ENCODE peak calls at places on chromosomes 3 and 15, in four cellular contexts. G, I, E and R are unnamed samples. For H3K4me1, the result is how much of the 10 kb centered on the place peaks cover.

GRCh38 chr3:134427400-134428111 is 53.3 kb upstream of the AMOTL2 start:
- DNase-seq in G (peak), I (peak), E (no peak), R (peak)

GRCh38 chr3:133926736-133927542 is 31.3 kb upstream of the RAB6B start:
- DNase-seq in G (no peak), I (peak), E (no peak), R (no peak)

GRCh38 chr15:50353999-50354837 is 780 bp downstream of the GABPB1 start:
- DNase-seq in G (peak), I (peak), E (peak), R (no peak)

GRCh38 chr3:128317698-128318231 is 148.9 kb downstream of the DNAJB8 start:
- DNase-seq in G (no peak), I (peak), E (no peak), R (no peak)

GRCh38 chr15:60155661-60156060 is 151.6 kb downstream of the FOXB1 start:
- DNase-seq in G (no peak), I (no peak), E (no peak), R (no peak)

GRCh38 chr3:112002458-112002971 is 3.8 kb downstream of the TAGLN3 start:
- DNase-seq in G (no peak), I (no peak), E (no peak), R (no peak)

GRCh38 chr15:71191296-71191695 is 76.0 kb downstream of the THSD4 start:
- DNase-seq in G (no peak), I (no peak), E (no peak), R (no peak)

GRCh38 chr15:95812491-95812890 is 518.0 kb upstream of the NR2F2 start:
- DNase-seq in G (no peak), I (no peak), E (no peak), R (no peak)

GRCh38 chr15:67834593-67835348 is 5.1 kb downstream of the RNU6-1 start:
- DNase-seq in G (no peak), I (no peak), E (no peak), R (no peak)

GRCh38 chr3:63968612-63969350 is 54.5 kb downstream of the PSMD6 start:
- DNase-seq in G (no peak), I (no peak), E (no peak), R (no peak)

GRCh38 chr3:18189651-18190050 is 235.5 kb downstream of the SATB1 start:
- DNase-seq in G (no peak), I (peak), E (no peak), R (no peak)

GRCh38 chr3:17195192-17195611 is 310.4 kb downstream of the PLCL2 start:
- DNase-seq in G (no peak), I (no peak), E (peak), R (no peak)

GRCh38 chr3:107356706-107357105 is 20.5 kb upstream of the CCDC54 start:
- DNase-seq in G (no peak), I (no peak), E (no peak), R (no peak)

GRCh38 chr3:21587894-21588293 is 163.1 kb downstream of the ZNF385D start:
- DNase-seq in G (no peak), I (peak), E (no peak), R (no peak)

GRCh38 chr3:21729888-21730459 is 21.0 kb downstream of the ZNF385D start:
- DNase-seq in G (no peak), I (no peak), E (no peak), R (no peak)

GRCh38 chr3:161049683-161050248 is 55.4 kb downstream of the B3GALNT1 start:
- DNase-seq in G (no peak), I (no peak), E (no peak), R (no peak)

GRCh38 chr3:11548721-11549131 is 95.0 kb downstream of the VGLL4 start:
- DNase-seq in G (peak), I (no peak), E (no peak), R (peak)

GRCh38 chr3:35965908-35966307 is 326.6 kb downstream of the ARPP21 start:
- DNase-seq in G (no peak), I (peak), E (no peak), R (no peak)

GRCh38 chr15:43169888-43170287 is 15.3 kb upstream of the CCNDBP1 start:
- DNase-seq in G (no peak), I (no peak), E (no peak), R (no peak)

GRCh38 chr3:23567917-23568316 is 237.8 kb upstream of the UBE2E1 start:
- DNase-seq in G (peak), I (no peak), E (no peak), R (no peak)

GRCh38 chr15:30919877-30920550 is 16.3 kb downstream of the FAN1 start:
- DNase-seq in G (no peak), I (no peak), E (no peak), R (no peak)
- H3K4me3 ChIP-seq in G (no peak), I (no peak), E (no peak), R (no peak)

GRCh38 chr3:190521998-190522397 is 8.1 kb downstream of the IL1RAP start:
- DNase-seq in G (no peak), I (no peak), E (no peak), R (no peak)
- H3K4me1 ChIP-seq in G (under half), I (under half), E (under half), R (under half)

GRCh38 chr15:78768096-78768495 is 43.2 kb downstream of the ADAMTS7 start:
- DNase-seq in G (no peak), I (no peak), E (no peak), R (no peak)
- TF ChIP-seq SIN3A in G (no peak), I (no peak), E (no peak), R (no peak)

GRCh38 chr3:141237701-141238521 is 6.3 kb downstream of the PXYLP1 start:
- DNase-seq in G (no peak), I (no peak), E (no peak), R (no peak)
- H3K4me3 ChIP-seq in G (no peak), I (no peak), E (no peak), R (no peak)

DNA sequence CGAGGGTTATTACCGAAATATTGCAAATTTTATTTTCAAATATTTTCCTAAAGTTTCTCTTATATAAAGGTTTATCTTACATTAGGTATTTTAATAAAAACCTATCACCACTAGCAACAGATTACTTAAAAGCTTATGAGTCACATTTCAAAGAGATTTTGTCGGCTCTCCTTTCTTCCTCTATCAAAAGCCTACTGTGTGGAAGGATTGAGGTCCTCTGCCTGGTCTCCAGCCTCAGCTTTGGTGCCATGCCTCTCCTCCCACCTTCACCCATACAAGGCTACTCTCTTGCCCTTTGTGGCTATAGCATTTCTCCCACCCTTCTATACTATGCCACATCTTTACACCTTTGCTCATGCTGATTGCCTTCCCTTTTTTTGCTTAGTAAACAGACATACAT is 199.3 kb downstream of the TNIK start:
- DNase-seq in G (peak), I (no peak), E (no peak), R (no peak)
- H3K4me1 ChIP-seq in G (half or more), I (under half), E (half or more), R (under half)

GRCh38 chr3:194386610-194387009 is 12.5 kb downstream of the GP5 start:
- DNase-seq in G (no peak), I (no peak), E (no peak), R (no peak)
- TF ChIP-seq SIN3A in G (no peak), I (no peak), E (no peak), R (no peak)

GRCh38 chr15:31177936-31178335 is 76.4 kb upstream of the TRPM1 start:
- DNase-seq in G (no peak), I (no peak), E (no peak), R (no peak)
- H3K4me3 ChIP-seq in G (no peak), I (no peak), E (no peak), R (no peak)